ENCODE peak calls at places on chromosomes 12 and 14, in eight cellular contexts. D is NCI-H1694, J is CMK, H is suprapubic skin, P is ACHN, M is left ventricle myocardium superior, L is prostate gland, U is Kasumi-1. Y is an unnamed sample.
A peak's percentile ranks its signal among the peaks of the same experiment; 100 is the strongest.

GRCh38 chr12:112121780-112122565 is 3.4 kb upstream of the TRAFD1 start:
- DNase-seq in D (no peak), J (no peak), H (no peak), P (no peak), M (peak; percentile 82), L (peak; percentile 65), U (no peak), Y (no peak)

GRCh38 chr14:21023817-21024667 is 819 bp downstream of the NDRG2 start:
- DNase-seq in D (no peak), J (no peak), H (peak; percentile 74), P (no peak), M (peak; percentile 40), L (no peak), U (no peak), Y (no peak)

GRCh38 chr14:51828017-51828797 is 32.2 kb upstream of the GNG2 start:
- DNase-seq in D (no peak), J (no peak), H (no peak), P (peak; percentile 18), M (no peak), L (no peak), U (peak; percentile 80), Y (peak; percentile 60)

GRCh38 chr12:52082988-52083637 is 3.6 kb downstream of the SMIM41 start:
- DNase-seq in D (peak; percentile 17), J (no peak), H (no peak), P (peak; percentile 61), M (peak; percentile 75), L (no peak), U (peak; percentile 35), Y (peak; percentile 51)

GRCh38 chr12:75986001-75986739 is 45.4 kb downstream of the PHLDA1 start:
- DNase-seq in D (no peak), J (no peak), H (no peak), P (no peak), M (no peak), L (no peak), U (no peak), Y (no peak)

GRCh38 chr12:39499296-39499695 is 56.4 kb upstream of the KIF21A start:
- DNase-seq in D (no peak), J (no peak), H (no peak), P (no peak), M (no peak), L (no peak), U (no peak), Y (no peak)

GRCh38 chr12:102568151-102568815 is 87.9 kb upstream of the IGF1 start:
- DNase-seq in D (no peak), J (no peak), H (no peak), P (peak; percentile 17), M (no peak), L (no peak), U (no peak), Y (no peak)

GRCh38 chr14:76717508-76717907 is 43.8 kb upstream of the VASH1 start:
- DNase-seq in D (peak; percentile 27), J (no peak), H (no peak), P (no peak), M (no peak), L (no peak), U (no peak), Y (no peak)

GRCh38 chr14:61672796-61673195 is 22.5 kb upstream of the HIF1A start:
- DNase-seq in D (no peak), J (no peak), H (no peak), P (no peak), M (no peak), L (no peak), U (no peak), Y (no peak)

GRCh38 chr14:75535164-75535898 is 13.1 kb downstream of the BATF start:
- DNase-seq in D (no peak), J (no peak), H (no peak), P (no peak), M (no peak), L (no peak), U (no peak), Y (no peak)

Y was measured in CD4-positive, alpha-beta T cell.